ENCODE peak calls at places on chromosomes 4 and X, in six cellular contexts. C is stomach, W is fibroblast of mammary gland, G is GM23338, J is AG04450, L is fibroblast of the aortic adventitia. V is an unnamed sample.
A peak's percentile ranks its signal among the peaks of the same experiment; 100 is the strongest.

GRCh38 chr4:101205878-101206277 is 141.4 kb downstream of the PPP3CA start:
- DNase-seq in G (peak; percentile 28), W (peak; percentile 81), C (no peak), L (peak; percentile 47), J (no peak), V (no peak)

GRCh38 chr4:127844605-127845116 is 36.0 kb upstream of the PLK4 start:
- DNase-seq in G (no peak), W (peak; percentile 5), J (no peak), L (peak; percentile 8), C (no peak), V (no peak)

GRCh38 chr4:20367446-20367845 is 115.7 kb downstream of the SLIT2 start:
- DNase-seq in L (no peak), G (no peak), C (no peak), J (no peak), W (no peak), V (no peak)

GRCh38 chrX:110477593-110478228 is 119.1 kb downstream of the RTL9 start:
- DNase-seq in J (no peak), C (no peak), L (no peak), G (no peak), W (peak; percentile 11), V (no peak)

GRCh38 chr4:100819505-100819904 is 301.7 kb upstream of the EMCN start:
- DNase-seq in L (no peak), G (no peak), C (no peak), J (no peak), W (no peak), V (no peak)

GRCh38 chr4:52833941-52834525 is 28.1 kb upstream of the RASL11B start:
- DNase-seq in C (no peak), J (no peak), L (peak; percentile 47), W (peak; percentile 71), G (peak; percentile 41), V (no peak)

GRCh38 chr4:29276150-29276549 is 1444.0 kb upstream of the PCDH7 start:
- DNase-seq in J (no peak), C (no peak), L (no peak), G (no peak), W (no peak), V (no peak)

GRCh38 chrX:15761564-15762191 is 23.6 kb downstream of the CA5B start:
- DNase-seq in G (peak; percentile 70), J (no peak), C (no peak), L (peak; percentile 49), W (peak; percentile 48), V (no peak)

GRCh38 chr4:182876006-182876405 is 41.2 kb downstream of the DCTD start:
- DNase-seq in C (no peak), G (no peak), W (no peak), J (no peak), L (no peak), V (no peak)

GRCh38 chr4:26859762-26860156 is 882 bp upstream of the STIM2 start:
- DNase-seq in J (no peak), G (peak; percentile 31), C (no peak), L (no peak), W (no peak), V (no peak)

GRCh38 chr4:37400326-37400881 is 155.9 kb downstream of the NWD2 start:
- DNase-seq in C (no peak), L (no peak), J (no peak), G (no peak), W (no peak), V (no peak)

GRCh38 chrX:139204903-139205667 is 325.5 kb upstream of the F9 start:
- DNase-seq in L (peak; percentile 19), W (no peak), C (peak; percentile 73), J (no peak), G (peak; percentile 69), V (no peak)

GRCh38 chr4:138243369-138243768 is 1.2 kb upstream of the SLC7A11 start:
- DNase-seq in W (no peak), L (peak; percentile 38), C (no peak), J (no peak), G (no peak), V (no peak)

GRCh38 chrX:38519651-38520050 is 41.7 kb upstream of the TSPAN7 start:
- DNase-seq in W (no peak), J (no peak), G (no peak), L (no peak), C (no peak), V (no peak)

GRCh38 chrX:8731579-8732395 is at the start of gene ANOS1:
- DNase-seq in W (no peak), C (peak; percentile 47), L (no peak), J (no peak), G (peak; percentile 76), V (no peak)

GRCh38 chrX:43868791-43869190 is 13.5 kb downstream of the MAOB start:
- DNase-seq in G (no peak), C (no peak), J (no peak), W (no peak), L (no peak), V (no peak)

GRCh38 chr4:176791591-176792347 is 953 bp downstream of the VEGFC start:
- DNase-seq in W (peak; percentile 63), C (peak; percentile 25), G (peak; percentile 58), L (peak; percentile 64), J (no peak), V (no peak)

GRCh38 chr4:157564771-157565170 is 344.2 kb downstream of the GRIA2 start:
- DNase-seq in W (no peak), G (no peak), C (no peak), J (no peak), L (no peak), V (no peak)

GRCh38 chr4:1047976-1048780 is 36.8 kb downstream of the FGFRL1 start:
- DNase-seq in L (no peak), W (no peak), G (peak; percentile 9), J (no peak), C (no peak), V (no peak)

GRCh38 chr4:180150818-180151217 is 2092.4 kb upstream of the TENM3 start:
- DNase-seq in L (no peak), C (no peak), G (peak; percentile 48), W (no peak), J (no peak), V (no peak)

GRCh38 chr4:178198691-178199090 is 756.5 kb upstream of the AGA start:
- DNase-seq in J (no peak), W (no peak), C (no peak), L (no peak), G (no peak), V (no peak)

GRCh38 chrX:47078129-47079043 is at the start of gene RGN:
- DNase-seq in C (peak; percentile 28), W (no peak), L (no peak), G (peak; percentile 43), J (no peak), V (no peak)

GRCh38 chr4:176794651-176795050 is 1.9 kb upstream of the VEGFC start:
- DNase-seq in G (no peak), W (no peak), C (no peak), L (no peak), J (no peak), V (no peak)

GRCh38 chr4:20395160-20395773 is 143.6 kb downstream of the SLIT2 start:
- DNase-seq in J (no peak), G (peak; percentile 88), L (peak; percentile 53), W (peak; percentile 44), C (peak; percentile 38), V (no peak)

GRCh38 chrX:17036172-17036961 is 89.9 kb downstream of the REPS2 start:
- DNase-seq in J (no peak), C (no peak), W (no peak), G (no peak), L (no peak), V (no peak)

GRCh38 chr4:120750152-120750525 is 172.4 kb downstream of the PRDM5 start:
- DNase-seq in W (no peak), J (no peak), C (no peak), G (no peak), L (no peak), V (no peak)

GRCh38 chrX:153526040-153526439 is 8.6 kb downstream of the ATP2B3 start:
- DNase-seq in G (no peak), C (no peak), J (no peak), L (no peak), W (no peak), V (no peak)

GRCh38 chr4:139279723-139280620 is at the start of gene MGARP:
- DNase-seq in G (peak; percentile 93), W (peak; percentile 35), C (no peak), J (no peak), L (no peak), V (no peak)

GRCh38 chr4:7301126-7301785 is 108.9 kb downstream of the SORCS2 start:
- DNase-seq in C (no peak), W (no peak), J (no peak), L (no peak), G (no peak), V (no peak)

GRCh38 chr4:7301846-7302630 is 109.7 kb downstream of the SORCS2 start:
- DNase-seq in L (no peak), G (no peak), J (no peak), W (no peak), C (no peak), V (no peak)

GRCh38 chr4:7299051-7299907 is 106.9 kb downstream of the SORCS2 start:
- DNase-seq in J (no peak), G (no peak), C (no peak), L (no peak), W (no peak), V (no peak)

GRCh38 chr4:7299908-7300710 is 107.8 kb downstream of the SORCS2 start:
- DNase-seq in C (no peak), L (no peak), J (no peak), W (no peak), G (no peak), V (no peak)

DNA sequence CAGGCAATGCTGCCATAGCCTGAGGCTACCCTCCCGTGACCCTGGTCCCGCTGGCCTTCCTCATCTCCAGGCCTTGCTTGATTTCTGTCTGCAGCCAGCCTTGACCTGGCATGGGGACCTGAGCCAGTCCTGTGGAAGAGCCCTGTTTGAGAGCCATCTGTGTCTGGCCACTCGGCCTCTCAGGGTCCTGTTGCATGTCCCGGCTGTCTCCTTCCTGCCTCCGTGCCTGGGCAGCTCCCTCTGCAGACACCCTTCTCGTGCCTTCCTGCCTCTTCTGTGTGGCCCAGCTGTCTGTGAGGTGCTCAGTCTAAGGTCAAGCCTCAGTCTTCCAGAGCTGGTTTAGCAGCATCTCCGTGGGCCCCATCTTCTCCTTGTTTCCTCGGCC is 108.4 kb downstream of the SORCS2 start:
- DNase-seq in J (no peak), W (no peak), C (no peak), G (no peak), L (no peak), V (no peak)
- H3K4me3 ChIP-seq in J (no peak overlapping the region), W (no peak overlapping the region), C (no peak overlapping the region), G (no peak overlapping the region), L (no peak overlapping the region), V (no peak overlapping the region)

GRCh38 chrX:3181846-3182245 is 140.6 kb downstream of the ARSF start:
- DNase-seq in J (no peak), W (no peak), G (no peak), L (no peak), C (no peak), V (no peak)

GRCh38 chrX:3184176-3184930 is 143.1 kb downstream of the ARSF start:
- DNase-seq in C (no peak), L (peak; percentile 85), G (no peak), W (peak; percentile 84), J (peak; percentile 88), V (no peak)
- H3K4me3 ChIP-seq in C (no peak overlapping the region), L (no peak overlapping the region), G (no peak overlapping the region), W (no peak overlapping the region), J (no peak overlapping the region), V (no peak overlapping the region)

GRCh38 chr4:184732126-184732525 is 1.8 kb downstream of the CENPU start:
- DNase-seq in J (no peak), W (peak; percentile 74), C (no peak), L (peak; percentile 17), G (no peak), V (no peak)
- H3K4me3 ChIP-seq in J (no peak overlapping the region), W (no peak overlapping the region), C (no peak overlapping the region), L (peak overlapping the region; percentile 43), G (peak overlapping the region; percentile 98), V (peak overlapping the region; percentile 72)

GRCh38 chrX:374566-374965 is 12.1 kb downstream of the PPP2R3B start:
- DNase-seq in W (no peak), J (no peak), G (no peak), L (no peak), C (no peak), V (no peak)
- H3K4me3 ChIP-seq in W (no peak overlapping the region), J (peak overlapping the region; percentile 55), G (peak overlapping the region; percentile 83), L (peak overlapping the region; percentile 13), C (peak overlapping the region; percentile 44), V (no peak overlapping the region)

V was measured in GM12864.